ENCODE peak calls at places on chromosomes 11 and 22, in five cellular contexts. O is breast epithelium, T is kidney, G is tibial artery, P is A549. V is an unnamed sample.

GRCh38 chr11:114074546-114075342 is 15.2 kb downstream of the ZBTB16 start:
- DNase-seq in O (no peak), T (no peak), G (no peak), P (no peak), V (peak)

GRCh38 chr11:86205415-86206268 is 38.9 kb upstream of the EED start:
- DNase-seq in O (no peak), T (no peak), G (no peak), P (no peak), V (no peak)

GRCh38 chr22:46103664-46104063 is 46.7 kb upstream of the PPARA start:
- DNase-seq in O (no peak), T (no peak), G (no peak), P (no peak), V (no peak)

GRCh38 chr11:117097567-117098268 is 510 bp downstream of the SIK3 start:
- DNase-seq in O (peak), T (peak), G (peak), P (peak), V (no peak)

GRCh38 chr11:27460158-27460565 is 12.4 kb downstream of the LGR4 start:
- DNase-seq in O (no peak), T (no peak), G (no peak), P (no peak), V (no peak)

GRCh38 chr11:32436751-32437405 is 1.5 kb upstream of the WT1 start:
- DNase-seq in O (no peak), T (no peak), G (no peak), P (no peak), V (no peak)

GRCh38 chr11:3723014-3723708 is 52.0 kb upstream of the CHRNA10 start:
- DNase-seq in O (no peak), T (no peak), G (no peak), P (peak), V (no peak)

GRCh38 chr22:26502688-26503561 is 9.3 kb downstream of the TFIP11 start:
- DNase-seq in O (no peak), T (no peak), G (no peak), P (no peak), V (peak)

GRCh38 chr11:104259121-104259610 is 95.2 kb upstream of the PDGFD start:
- DNase-seq in O (no peak), T (no peak), G (no peak), P (no peak), V (no peak)

GRCh38 chr11:9130297-9130696 is 38.9 kb upstream of the SCUBE2 start:
- DNase-seq in O (no peak), T (no peak), G (no peak), P (no peak), V (no peak)

GRCh38 chr11:9120659-9121350 is 29.4 kb upstream of the SCUBE2 start:
- DNase-seq in O (no peak), T (no peak), G (no peak), P (peak), V (no peak)

GRCh38 chr11:9121397-9121796 is 30.0 kb upstream of the SCUBE2 start:
- DNase-seq in O (no peak), T (no peak), G (no peak), P (no peak), V (no peak)

GRCh38 chr11:9123595-9124304 is 32.4 kb upstream of the SCUBE2 start:
- DNase-seq in O (no peak), T (no peak), G (no peak), P (no peak), V (no peak)

GRCh38 chr11:9125185-9125886 is 33.9 kb upstream of the SCUBE2 start:
- DNase-seq in O (no peak), T (no peak), G (no peak), P (no peak), V (no peak)
- H3K27ac ChIP-seq in O (no peak), T (no peak), G (no peak), P (no peak), V (no peak)

DNA sequence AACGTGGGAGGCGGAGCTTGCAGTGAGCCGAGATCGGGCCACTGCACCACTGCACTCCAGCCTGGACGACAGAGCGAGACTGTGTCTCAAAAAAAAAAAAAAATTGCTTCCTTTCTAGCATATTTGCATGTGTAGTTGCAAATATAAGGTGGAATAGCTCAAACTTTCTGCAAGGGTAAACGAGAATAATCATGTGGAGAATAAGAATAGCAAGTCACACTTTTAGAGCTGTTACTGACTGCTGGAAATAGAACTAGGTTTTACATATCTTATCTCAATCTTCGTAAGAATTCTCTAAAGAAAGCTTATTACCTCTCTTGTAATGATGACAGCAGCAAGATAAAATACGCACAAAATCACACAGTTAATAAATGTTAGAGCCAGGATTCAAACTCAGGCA is 1.6 kb downstream of the L3MBTL2 start:
- DNase-seq in O (no peak), T (no peak), G (no peak), P (no peak), V (no peak)
- H3K4me3 ChIP-seq in O (no peak), T (no peak), G (no peak), P (no peak), V (no peak)

GRCh38 chr11:112656772-112657428 is 304.3 kb upstream of the NCAM1 start:
- DNase-seq in O (no peak), T (no peak), G (no peak), P (no peak), V (no peak)

GRCh38 chr11:112658521-112658920 is 302.7 kb upstream of the NCAM1 start:
- DNase-seq in O (no peak), T (no peak), G (no peak), P (no peak), V (no peak)

GRCh38 chr11:112652786-112653390 is 308.3 kb upstream of the NCAM1 start:
- DNase-seq in O (no peak), T (no peak), G (no peak), P (no peak), V (no peak)

GRCh38 chr11:112659185-112659584 is 302.0 kb upstream of the NCAM1 start:
- DNase-seq in O (no peak), T (no peak), G (no peak), P (no peak), V (no peak)

GRCh38 chr11:112655386-112655785 is 305.8 kb upstream of the NCAM1 start:
- DNase-seq in O (no peak), T (peak), G (peak), P (no peak), V (no peak)
- H3K27ac ChIP-seq in O (no peak), T (no peak), G (no peak), P (no peak), V (no peak)

DNA sequence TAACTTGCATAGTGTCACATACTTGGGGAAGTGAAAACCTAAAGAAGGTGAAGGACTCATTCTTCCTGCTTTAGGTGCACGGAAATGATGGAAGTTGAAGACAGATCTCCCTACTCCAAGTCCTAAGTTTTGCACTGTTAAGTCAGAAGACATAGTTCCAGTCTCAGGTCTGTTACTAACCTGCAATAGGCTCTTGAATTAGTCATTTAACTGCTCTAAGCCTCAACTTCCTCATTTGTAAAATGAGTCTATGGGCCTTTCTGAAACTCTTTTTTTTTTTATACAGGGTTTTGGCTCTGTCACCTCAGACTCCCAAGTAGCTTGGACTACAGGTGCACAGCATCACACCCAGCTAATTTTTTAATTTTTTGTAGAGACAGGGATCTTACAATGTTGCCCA is 30.8 kb upstream of the POU2AF1 start:
- DNase-seq in O (no peak), T (no peak), G (no peak), P (no peak), V (no peak)
- H3K4me3 ChIP-seq in O (no peak), T (no peak), G (no peak), P (no peak), V (no peak)

GRCh38 chr22:31308181-31308580 is 15.9 kb upstream of the PIK3IP1 start:
- DNase-seq in O (no peak), T (no peak), G (no peak), P (no peak), V (no peak)

DNA sequence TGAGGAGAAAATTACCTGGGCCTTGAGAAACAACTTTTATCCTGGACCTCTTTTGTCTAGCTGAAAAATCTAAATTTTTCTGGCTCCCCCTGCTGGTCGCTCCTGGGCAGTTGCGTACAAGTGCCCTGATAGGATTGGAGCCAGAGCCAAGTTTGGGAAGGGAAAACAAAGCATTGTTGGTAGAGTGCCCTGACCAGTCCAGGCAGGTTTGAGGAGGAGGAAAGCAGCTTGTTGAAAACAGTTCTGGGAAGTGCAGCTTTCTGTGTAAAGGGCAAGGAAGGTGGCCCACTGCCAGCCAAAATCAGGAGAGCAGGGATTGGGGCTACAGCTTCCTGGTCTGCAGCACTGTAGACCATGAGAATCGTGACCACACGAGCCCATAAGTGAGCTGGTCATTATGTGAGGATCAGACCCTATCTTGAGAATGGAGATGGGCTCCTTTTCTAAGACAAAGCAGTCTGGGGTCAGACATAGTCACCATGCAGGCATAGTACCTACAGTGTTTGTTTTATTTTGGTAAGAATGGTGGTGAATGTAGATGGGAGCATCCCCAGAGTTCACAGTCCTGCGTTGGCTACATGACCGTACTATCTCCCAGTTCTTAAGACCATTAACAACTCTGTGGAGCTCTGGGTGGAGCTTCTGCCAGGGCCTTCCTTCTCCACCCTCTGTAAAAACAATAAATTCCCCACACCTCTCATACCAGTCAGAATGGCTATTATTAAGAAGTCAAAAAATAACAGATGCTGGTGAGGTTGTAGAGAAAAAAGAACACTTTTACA is 21.3 kb upstream of the PIK3IP1 start:
- DNase-seq in O (peak), T (peak), G (peak), P (peak), V (peak)
- H3K27ac ChIP-seq in O (peak), T (peak), G (peak), P (no peak), V (no peak)

DNA sequence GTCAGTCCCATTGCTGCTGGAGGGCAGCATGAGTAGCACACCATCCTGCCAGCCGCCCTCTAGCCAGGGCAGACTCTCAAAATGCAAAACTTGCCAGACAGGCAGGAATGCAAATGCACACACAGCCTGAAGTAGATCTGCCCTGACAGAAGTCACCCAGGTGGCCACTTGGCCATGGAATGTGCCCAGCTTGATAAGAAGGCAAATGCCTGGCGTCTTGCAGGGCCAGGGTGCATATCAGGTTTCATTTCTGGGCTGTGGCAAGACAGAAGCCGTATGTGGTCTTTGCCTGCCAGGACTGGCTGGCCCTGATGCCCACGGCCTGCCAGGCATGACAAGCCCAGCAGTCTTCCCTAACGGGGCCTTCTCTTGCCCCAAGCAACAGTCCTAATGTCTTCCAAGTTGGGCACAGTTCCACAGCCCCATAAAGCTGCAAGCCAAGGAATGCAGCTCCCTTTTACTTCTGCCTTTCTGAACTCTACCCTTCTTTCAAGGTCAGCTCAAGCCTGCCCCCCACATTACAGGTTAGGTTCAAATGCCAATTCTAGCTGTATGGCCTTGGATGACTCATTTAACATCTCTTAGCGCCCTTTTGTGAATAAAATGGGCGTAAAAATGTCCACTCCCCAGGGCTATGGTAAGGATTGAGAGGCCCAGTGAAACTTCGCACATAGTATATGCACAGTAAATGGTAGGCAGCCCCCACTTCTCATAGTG is 29.7 kb downstream of the POU2AF3 start:
- DNase-seq in O (no peak), T (no peak), G (no peak), P (no peak), V (no peak)
- H3K4me3 ChIP-seq in O (no peak), T (no peak), G (no peak), P (no peak), V (no peak)

DNA sequence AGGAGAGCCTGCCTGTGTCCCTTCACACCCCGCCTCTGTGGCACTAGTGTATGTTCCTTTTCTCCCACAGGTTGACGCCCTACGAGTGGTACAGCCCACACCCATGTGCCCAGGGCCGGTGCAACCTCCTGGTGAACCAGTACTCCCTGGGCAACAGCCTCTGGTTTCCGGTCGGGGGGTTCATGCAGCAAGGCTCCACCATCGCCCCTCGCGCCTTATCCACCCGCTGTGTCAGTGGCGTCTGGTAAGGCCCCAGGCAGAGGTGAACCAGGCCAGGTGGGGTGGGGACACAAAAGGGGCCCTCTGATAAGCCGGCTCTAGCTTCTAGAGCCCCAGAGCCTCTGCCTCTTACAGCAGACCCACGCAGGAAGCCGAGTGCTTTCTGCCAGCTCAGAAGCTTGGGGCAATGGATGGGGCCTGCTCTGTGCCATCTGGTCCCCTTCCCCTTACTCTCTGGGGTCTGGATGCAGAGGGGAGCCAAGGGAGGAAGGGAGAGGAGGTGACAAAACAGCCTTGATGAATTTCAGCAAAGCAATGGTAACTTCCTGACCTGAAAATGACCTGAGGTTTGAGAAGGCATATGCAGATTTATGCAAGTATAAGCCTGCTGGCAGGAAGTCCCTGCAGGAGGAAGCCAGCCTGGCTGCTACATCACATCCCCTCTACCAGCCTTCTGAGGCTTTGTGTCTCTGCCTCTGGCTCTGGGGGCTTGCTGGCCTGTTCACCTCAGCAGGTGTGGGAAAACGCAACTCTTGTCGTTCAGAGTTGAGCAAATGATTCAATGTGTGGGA is 67.0 kb upstream of the TBCEL start:
- DNase-seq in O (no peak), T (no peak), G (no peak), P (no peak), V (peak)
- H3K27ac ChIP-seq in O (no peak), T (no peak), G (no peak), P (no peak), V (no peak)